ENCODE peak calls at places on chromosomes 1 and 21, in five cellular contexts. H is activated CD4-positive, alpha-beta T cell treated with anti-CD3 and anti-CD28 coated beads, Interleukin-2, amount 50 U/mL, for 24 hours; W is stimulated activated CD4-positive, alpha-beta T cell treated with anti-CD3 and anti-CD28 coated beads, Interleukin-1b, Interleukin-23, amount 100 ng/mL, for 24 hours; Y is glutamatergic neuron; U is kidney tubule cell. X is an unnamed sample.

GRCh38 chr1:237041795-237042466 is at the start of gene RYR2:
- DNase-seq in H (no peak), W (no peak), Y (peak; percentile 79), U (peak; percentile 33), X (no peak)

GRCh38 chr1:201505505-201505893 is 1.4 kb downstream of the CSRP1 start:
- DNase-seq in H (no peak), W (no peak), Y (no peak), U (peak; percentile 55), X (peak; percentile 77)

GRCh38 chr21:36909901-36910561 is 56.4 kb downstream of the HLCS start:
- DNase-seq in H (peak; percentile 9), W (no peak), Y (no peak), U (peak; percentile 91), X (peak; percentile 99)

GRCh38 chr1:243251544-243251943 is 3.5 kb downstream of the CEP170 start:
- DNase-seq in H (no peak), W (no peak), Y (no peak), U (no peak), X (peak; percentile 59)

GRCh38 chr1:83931658-83932253 is 67.2 kb downstream of the TTLL7 start:
- DNase-seq in H (no peak), W (no peak), Y (no peak), U (peak; percentile 54), X (peak; percentile 72)

GRCh38 chr1:180173952-180174351 is 19.3 kb downstream of the QSOX1 start:
- DNase-seq in H (no peak), W (no peak), Y (peak; percentile 22), U (no peak), X (peak; percentile 47)

GRCh38 chr1:155030899-155031298 is 2.7 kb downstream of the DCST2 start:
- DNase-seq in H (no peak), W (no peak), Y (no peak), U (no peak), X (no peak)

GRCh38 chr1:13585996-13586395 is 2.4 kb downstream of the PDPN start:
- DNase-seq in H (no peak), W (no peak), Y (no peak), U (no peak), X (no peak)

GRCh38 chr1:15952317-15953258 is 23.3 kb downstream of the ZBTB17 start:
- DNase-seq in H (no peak), W (no peak), Y (no peak), U (peak; percentile 97), X (peak; percentile 87)

GRCh38 chr1:38006008-38006828 is 904 bp upstream of the FHL3 start:
- DNase-seq in H (no peak), W (no peak), Y (no peak), U (no peak), X (no peak)

GRCh38 chr1:161958425-161958824 is 65.2 kb downstream of the OLFML2B start:
- DNase-seq in H (no peak), W (peak; percentile 2), Y (no peak), U (no peak), X (no peak)